ENCODE peak calls at places on chromosomes 3 and 15, in ten cellular contexts. One of them, this sample, is unnamed.

GRCh38 chr3:43863966-43864933 is 173.5 kb downstream of the ABHD5 start:
- DNase-seq in hepatocyte: no peak
- DNase-seq in neural progenitor cell: no peak
- DNase-seq in GM06990: no peak
- DNase-seq in uterus: no peak
- DNase-seq in nephron progenitor cell: no peak
- DNase-seq in progenitor cell of endocrine pancreas: no peak
- DNase-seq in psoas muscle: no peak
- DNase-seq in PC-3: no peak
- DNase-seq in heart right ventricle: no peak
- DNase-seq in this sample: no peak

GRCh38 chr3:72346526-72346926 is 501.7 kb downstream of the SHQ1 start:
- DNase-seq in hepatocyte: peak
- DNase-seq in neural progenitor cell: no peak
- DNase-seq in GM06990: no peak
- DNase-seq in uterus: peak
- DNase-seq in nephron progenitor cell: no peak
- DNase-seq in progenitor cell of endocrine pancreas: no peak
- DNase-seq in psoas muscle: peak
- DNase-seq in PC-3: peak
- DNase-seq in heart right ventricle: no peak
- DNase-seq in this sample: peak

GRCh38 chr3:108489776-108490175 is 20.6 kb downstream of the MYH15 start:
- DNase-seq in hepatocyte: peak
- DNase-seq in neural progenitor cell: peak
- DNase-seq in GM06990: no peak
- DNase-seq in uterus: no peak
- DNase-seq in nephron progenitor cell: peak
- DNase-seq in progenitor cell of endocrine pancreas: no peak
- DNase-seq in psoas muscle: no peak
- DNase-seq in PC-3: peak
- DNase-seq in heart right ventricle: peak
- DNase-seq in this sample: peak

GRCh38 chr15:100592898-100593297 is 9.1 kb downstream of the LINS1 start:
- DNase-seq in hepatocyte: no peak
- DNase-seq in neural progenitor cell: no peak
- DNase-seq in GM06990: no peak
- DNase-seq in uterus: no peak
- DNase-seq in nephron progenitor cell: no peak
- DNase-seq in progenitor cell of endocrine pancreas: no peak
- DNase-seq in psoas muscle: no peak
- DNase-seq in PC-3: no peak
- DNase-seq in heart right ventricle: no peak
- DNase-seq in this sample: no peak

GRCh38 chr3:21573291-21573690 is 177.7 kb downstream of the ZNF385D start:
- DNase-seq in hepatocyte: no peak
- DNase-seq in neural progenitor cell: no peak
- DNase-seq in GM06990: no peak
- DNase-seq in uterus: no peak
- DNase-seq in nephron progenitor cell: no peak
- DNase-seq in progenitor cell of endocrine pancreas: no peak
- DNase-seq in psoas muscle: no peak
- DNase-seq in PC-3: peak
- DNase-seq in heart right ventricle: no peak
- DNase-seq in this sample: peak

GRCh38 chr15:70358871-70359647 is 261.3 kb upstream of the TLE3 start:
- DNase-seq in hepatocyte: no peak
- DNase-seq in neural progenitor cell: peak
- DNase-seq in GM06990: no peak
- DNase-seq in uterus: no peak
- DNase-seq in nephron progenitor cell: no peak
- DNase-seq in progenitor cell of endocrine pancreas: no peak
- DNase-seq in psoas muscle: no peak
- DNase-seq in PC-3: no peak
- DNase-seq in heart right ventricle: no peak
- DNase-seq in this sample: no peak

GRCh38 chr3:66405701-66406091 is 95.1 kb downstream of the LRIG1 start:
- DNase-seq in hepatocyte: no peak
- DNase-seq in neural progenitor cell: no peak
- DNase-seq in GM06990: no peak
- DNase-seq in uterus: no peak
- DNase-seq in nephron progenitor cell: no peak
- DNase-seq in progenitor cell of endocrine pancreas: no peak
- DNase-seq in psoas muscle: peak
- DNase-seq in PC-3: peak
- DNase-seq in heart right ventricle: no peak
- DNase-seq in this sample: peak

GRCh38 chr15:96344120-96344705 is 13.7 kb downstream of the NR2F2 start:
- DNase-seq in hepatocyte: no peak
- DNase-seq in neural progenitor cell: peak
- DNase-seq in GM06990: no peak
- DNase-seq in uterus: no peak
- DNase-seq in nephron progenitor cell: peak
- DNase-seq in progenitor cell of endocrine pancreas: no peak
- DNase-seq in psoas muscle: no peak
- DNase-seq in PC-3: no peak
- DNase-seq in heart right ventricle: no peak
- DNase-seq in this sample: no peak

GRCh38 chr15:67184208-67184925 is 70.1 kb downstream of the AAGAB start:
- DNase-seq in hepatocyte: no peak
- DNase-seq in neural progenitor cell: no peak
- DNase-seq in GM06990: no peak
- DNase-seq in uterus: peak
- DNase-seq in nephron progenitor cell: no peak
- DNase-seq in progenitor cell of endocrine pancreas: no peak
- DNase-seq in psoas muscle: peak
- DNase-seq in PC-3: no peak
- DNase-seq in heart right ventricle: no peak
- DNase-seq in this sample: no peak

GRCh38 chr3:118488751-118489150 is 545.9 kb downstream of the IGSF11 start:
- DNase-seq in hepatocyte: no peak
- DNase-seq in neural progenitor cell: no peak
- DNase-seq in GM06990: no peak
- DNase-seq in uterus: no peak
- DNase-seq in nephron progenitor cell: no peak
- DNase-seq in progenitor cell of endocrine pancreas: no peak
- DNase-seq in psoas muscle: no peak
- DNase-seq in PC-3: no peak
- DNase-seq in heart right ventricle: no peak
- DNase-seq in this sample: peak

GRCh38 chr3:156643729-156644389 is 30.5 kb upstream of the TIPARP start:
- DNase-seq in hepatocyte: peak
- DNase-seq in neural progenitor cell: no peak
- DNase-seq in GM06990: peak
- DNase-seq in uterus: no peak
- DNase-seq in nephron progenitor cell: peak
- DNase-seq in progenitor cell of endocrine pancreas: no peak
- DNase-seq in psoas muscle: no peak
- DNase-seq in PC-3: no peak
- DNase-seq in heart right ventricle: peak
- DNase-seq in this sample: no peak

GRCh38 chr15:94584833-94585244 is 353.5 kb downstream of the MCTP2 start:
- DNase-seq in hepatocyte: no peak
- DNase-seq in neural progenitor cell: no peak
- DNase-seq in GM06990: peak
- DNase-seq in uterus: peak
- DNase-seq in nephron progenitor cell: no peak
- DNase-seq in progenitor cell of endocrine pancreas: no peak
- DNase-seq in psoas muscle: no peak
- DNase-seq in PC-3: no peak
- DNase-seq in heart right ventricle: peak
- DNase-seq in this sample: no peak

GRCh38 chr3:31129241-31129640 is 234.8 kb upstream of the GADL1 start:
- DNase-seq in hepatocyte: no peak
- DNase-seq in neural progenitor cell: no peak
- DNase-seq in GM06990: no peak
- DNase-seq in uterus: no peak
- DNase-seq in nephron progenitor cell: no peak
- DNase-seq in progenitor cell of endocrine pancreas: no peak
- DNase-seq in psoas muscle: no peak
- DNase-seq in PC-3: no peak
- DNase-seq in heart right ventricle: no peak
- DNase-seq in this sample: no peak

GRCh38 chr3:176765491-176765890 is 431.8 kb downstream of the TBL1XR1 start:
- DNase-seq in hepatocyte: no peak
- DNase-seq in neural progenitor cell: no peak
- DNase-seq in GM06990: no peak
- DNase-seq in uterus: no peak
- DNase-seq in nephron progenitor cell: no peak
- DNase-seq in progenitor cell of endocrine pancreas: no peak
- DNase-seq in psoas muscle: no peak
- DNase-seq in PC-3: no peak
- DNase-seq in heart right ventricle: no peak
- DNase-seq in this sample: no peak

DNA sequence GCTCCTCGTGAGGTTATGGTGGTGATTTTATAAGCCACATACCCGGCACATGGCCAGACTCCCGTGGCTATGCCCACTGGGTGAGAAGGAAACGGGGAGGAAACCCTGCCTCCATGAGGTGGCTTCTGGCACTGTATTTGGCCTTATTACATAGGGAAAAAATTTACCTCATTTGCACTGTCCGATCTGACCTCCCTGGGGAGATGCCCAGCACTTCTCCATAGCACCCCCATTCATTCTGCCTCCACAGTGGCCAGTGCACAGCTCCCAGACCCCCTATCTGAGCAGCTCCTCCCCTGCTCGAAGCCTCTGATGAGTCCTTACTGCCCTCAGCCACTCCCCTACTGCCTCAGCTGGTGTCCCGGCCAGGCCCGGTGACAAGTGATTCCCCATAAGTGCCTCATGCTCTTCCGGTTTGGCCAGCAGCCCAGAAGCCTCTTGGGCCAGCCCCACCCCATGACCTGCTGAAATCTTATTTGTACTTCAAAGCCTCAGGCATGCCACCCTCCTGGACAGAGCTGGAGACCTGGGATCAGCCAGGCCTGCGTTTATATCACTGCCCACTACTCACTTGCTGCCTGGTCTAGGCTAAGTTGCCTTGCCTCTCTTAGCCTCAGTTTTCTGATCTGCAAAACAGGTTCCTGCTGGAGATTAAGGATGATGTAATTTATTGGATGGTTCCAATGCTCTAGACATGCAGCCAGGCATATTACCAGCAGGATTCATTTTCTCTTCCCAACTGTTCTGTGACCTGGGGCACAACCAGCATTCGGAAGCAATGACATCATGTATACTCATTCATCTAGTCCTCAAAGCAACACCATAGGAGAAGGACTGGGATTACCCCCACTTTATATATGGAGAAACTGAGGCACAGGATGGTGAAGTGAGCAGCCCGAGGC is 30.6 kb upstream of the SLC6A6 start:
- DNase-seq in hepatocyte: peak
- DNase-seq in neural progenitor cell: no peak
- DNase-seq in GM06990: no peak
- DNase-seq in uterus: peak
- DNase-seq in nephron progenitor cell: no peak
- DNase-seq in progenitor cell of endocrine pancreas: no peak
- DNase-seq in psoas muscle: peak
- DNase-seq in PC-3: peak
- DNase-seq in heart right ventricle: peak
- DNase-seq in this sample: peak
- TF ChIP-seq CTCF in hepatocyte: no peak
- TF ChIP-seq CTCF in neural progenitor cell: no peak
- TF ChIP-seq CTCF in GM06990: no peak
- TF ChIP-seq CTCF in uterus: no peak
- TF ChIP-seq CTCF in nephron progenitor cell: no peak
- TF ChIP-seq CTCF in progenitor cell of endocrine pancreas: no peak
- TF ChIP-seq CTCF in psoas muscle: no peak
- TF ChIP-seq CTCF in PC-3: peak
- TF ChIP-seq CTCF in heart right ventricle: peak
- TF ChIP-seq CTCF in this sample: peak

DNA sequence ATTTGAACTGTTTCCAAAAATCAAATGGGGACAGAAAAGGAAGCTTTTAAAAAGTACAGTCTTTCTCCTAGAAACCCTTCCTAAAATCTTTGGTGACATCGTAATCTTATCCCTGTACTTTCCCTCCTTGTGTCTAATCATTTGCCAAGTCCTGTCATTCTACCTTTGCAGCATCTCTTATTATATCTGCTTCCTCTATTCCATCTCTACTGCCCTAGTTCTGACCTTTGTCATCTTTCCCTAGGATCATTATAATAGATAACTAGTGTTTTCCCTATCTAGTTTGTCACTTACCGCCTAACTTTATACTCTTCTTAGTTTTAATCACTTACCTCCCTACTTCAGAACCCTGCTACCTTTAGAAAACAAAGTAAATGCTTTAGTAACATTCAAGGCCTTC is 11.6 kb downstream of the USP8 start:
- DNase-seq in hepatocyte: no peak
- DNase-seq in neural progenitor cell: no peak
- DNase-seq in GM06990: no peak
- DNase-seq in uterus: no peak
- DNase-seq in nephron progenitor cell: no peak
- DNase-seq in progenitor cell of endocrine pancreas: no peak
- DNase-seq in psoas muscle: no peak
- DNase-seq in PC-3: no peak
- DNase-seq in heart right ventricle: no peak
- DNase-seq in this sample: no peak
- TF ChIP-seq CTCF in hepatocyte: no peak
- TF ChIP-seq CTCF in neural progenitor cell: no peak
- TF ChIP-seq CTCF in GM06990: no peak
- TF ChIP-seq CTCF in uterus: no peak
- TF ChIP-seq CTCF in nephron progenitor cell: no peak
- TF ChIP-seq CTCF in progenitor cell of endocrine pancreas: no peak
- TF ChIP-seq CTCF in psoas muscle: no peak
- TF ChIP-seq CTCF in PC-3: no peak
- TF ChIP-seq CTCF in heart right ventricle: no peak
- TF ChIP-seq CTCF in this sample: no peak

DNA sequence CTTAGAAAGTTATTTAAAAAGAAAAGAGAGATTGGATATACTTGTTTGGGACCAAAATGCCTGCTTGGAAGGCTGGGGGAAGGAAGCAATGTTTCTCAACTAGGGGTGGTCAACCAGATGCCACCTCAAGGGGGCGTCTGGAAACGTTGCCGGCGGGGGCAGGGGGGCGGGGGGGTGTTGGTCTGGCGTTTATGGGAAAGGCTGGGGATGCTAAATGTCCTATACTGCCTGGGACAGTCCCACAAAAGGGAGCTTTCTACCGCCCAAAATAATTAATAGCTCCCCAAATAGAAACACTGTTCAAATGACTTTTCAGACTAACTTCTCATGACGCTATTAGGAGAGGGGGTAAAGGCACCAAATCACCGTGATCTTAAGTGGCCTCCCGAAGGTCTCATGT is 2.2 kb downstream of the POLG start:
- DNase-seq in hepatocyte: no peak
- DNase-seq in neural progenitor cell: peak
- DNase-seq in GM06990: no peak
- DNase-seq in uterus: no peak
- DNase-seq in nephron progenitor cell: peak
- DNase-seq in progenitor cell of endocrine pancreas: no peak
- DNase-seq in psoas muscle: no peak
- DNase-seq in PC-3: peak
- DNase-seq in heart right ventricle: no peak
- DNase-seq in this sample: no peak
- TF ChIP-seq CTCF in hepatocyte: peak
- TF ChIP-seq CTCF in neural progenitor cell: peak
- TF ChIP-seq CTCF in GM06990: peak
- TF ChIP-seq CTCF in uterus: no peak
- TF ChIP-seq CTCF in nephron progenitor cell: peak
- TF ChIP-seq CTCF in progenitor cell of endocrine pancreas: peak
- TF ChIP-seq CTCF in psoas muscle: no peak
- TF ChIP-seq CTCF in PC-3: peak
- TF ChIP-seq CTCF in heart right ventricle: peak
- TF ChIP-seq CTCF in this sample: peak

GRCh38 chr3:143436231-143436930 is 316.8 kb downstream of the CHST2 start:
- DNase-seq in hepatocyte: no peak
- DNase-seq in neural progenitor cell: no peak
- DNase-seq in GM06990: no peak
- DNase-seq in uterus: no peak
- DNase-seq in nephron progenitor cell: no peak
- DNase-seq in progenitor cell of endocrine pancreas: no peak
- DNase-seq in psoas muscle: no peak
- DNase-seq in PC-3: no peak
- DNase-seq in heart right ventricle: no peak
- DNase-seq in this sample: no peak
- TF ChIP-seq CTCF in hepatocyte: no peak
- TF ChIP-seq CTCF in neural progenitor cell: no peak
- TF ChIP-seq CTCF in GM06990: no peak
- TF ChIP-seq CTCF in uterus: no peak
- TF ChIP-seq CTCF in nephron progenitor cell: no peak
- TF ChIP-seq CTCF in progenitor cell of endocrine pancreas: no peak
- TF ChIP-seq CTCF in psoas muscle: no peak
- TF ChIP-seq CTCF in PC-3: no peak
- TF ChIP-seq CTCF in heart right ventricle: no peak
- TF ChIP-seq CTCF in this sample: no peak